ENCODE peak calls at places on chromosome 13, in seven cellular contexts. F is uterus, O is tibial nerve, U is brain microvascular endothelial cell, D is psoas muscle, Y is SJSA1, T is transverse colon. V is an unnamed sample.

GRCh38 chr13:51861728-51862300 is at the start of gene CCDC70:
- DNase-seq in U (peak), D (no peak), F (no peak), T (no peak), Y (peak), O (no peak), V (no peak)

GRCh38 chr13:39884166-39884565 is 228.7 kb downstream of the COG6 start:
- DNase-seq in D (no peak), T (no peak), Y (no peak), O (no peak), U (no peak), F (no peak), V (no peak)

GRCh38 chr13:90510319-90510718 is 837.2 kb upstream of the MIR17HG start:
- DNase-seq in T (no peak), U (no peak), F (no peak), Y (no peak), D (no peak), O (no peak), V (no peak)

GRCh38 chr13:20679879-20680278 is 23.6 kb upstream of the IL17D start:
- DNase-seq in F (no peak), T (no peak), U (no peak), D (no peak), O (no peak), Y (no peak), V (no peak)

GRCh38 chr13:93915269-93915809 is 564.1 kb downstream of the DCT start:
- DNase-seq in Y (no peak), O (no peak), U (peak), F (no peak), T (no peak), D (no peak), V (no peak)

GRCh38 chr13:38674208-38674607 is 12.7 kb upstream of the FREM2 start:
- DNase-seq in U (no peak), T (no peak), Y (no peak), D (no peak), O (no peak), F (no peak), V (no peak)

GRCh38 chr13:40672310-40673060 is 6.0 kb upstream of the FOXO1 start:
- DNase-seq in F (no peak), Y (peak), T (no peak), D (no peak), U (peak), O (no peak), V (no peak)

GRCh38 chr13:77916481-77916880 is 2.1 kb downstream of the EDNRB start:
- DNase-seq in Y (no peak), T (no peak), O (no peak), D (no peak), F (no peak), U (no peak), V (no peak)

GRCh38 chr13:28438598-28439334 is 56.2 kb downstream of the FLT1 start:
- DNase-seq in F (no peak), U (no peak), T (no peak), O (no peak), Y (no peak), D (no peak), V (no peak)

GRCh38 chr13:30810261-30810701 is 74.9 kb downstream of the ALOX5AP start:
- DNase-seq in F (no peak), O (no peak), Y (no peak), T (no peak), D (no peak), U (no peak), V (no peak)

DNA sequence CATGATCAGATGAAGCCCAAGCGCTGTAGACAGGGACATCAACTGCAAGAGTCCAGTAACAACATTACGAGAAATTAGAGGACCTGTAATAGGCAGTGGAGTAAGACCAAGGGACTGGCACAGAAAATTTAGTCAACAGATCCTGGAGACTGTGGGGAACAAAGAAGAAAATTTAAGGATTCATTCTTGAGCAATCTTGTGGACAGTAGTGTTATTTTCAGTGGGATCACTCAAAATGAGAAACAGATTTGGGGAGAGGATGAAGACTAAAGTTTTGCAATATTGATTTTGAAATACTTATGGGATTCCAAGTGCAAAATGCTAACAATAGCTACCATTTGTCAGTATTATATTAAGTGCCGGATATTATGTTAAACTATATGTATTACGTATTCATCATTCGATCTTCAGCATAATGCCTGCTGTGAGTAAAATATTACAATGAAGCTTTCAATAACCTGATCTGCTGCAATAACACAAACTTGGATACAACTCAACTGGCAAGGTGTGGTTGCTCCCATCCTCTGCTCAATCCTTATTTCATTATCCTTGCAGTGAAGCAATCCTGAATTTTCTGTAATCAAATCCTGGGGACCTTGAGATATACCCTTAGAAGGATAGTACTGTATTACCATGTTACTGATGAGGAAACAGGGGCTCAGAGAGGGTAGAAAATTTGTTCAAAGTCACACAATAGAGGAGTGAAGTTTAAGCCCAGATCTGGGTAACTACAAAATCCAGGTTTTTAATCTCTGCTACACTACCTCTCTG is 84.2 kb downstream of the SACS start:
- DNase-seq in U (no peak), F (no peak), T (no peak), O (no peak), D (no peak), Y (no peak), V (no peak)
- H3K27ac ChIP-seq in U (no peak), F (no peak), T (no peak), O (peak), D (no peak), Y (no peak), V (peak)

GRCh38 chr13:96053003-96053703 is at the start of gene UGGT2:
- DNase-seq in Y (peak), U (peak), T (peak), O (peak), F (peak), D (peak), V (peak)
- H3K4me3 ChIP-seq in Y (peak), U (peak), T (peak), O (peak), F (peak), D (peak), V (peak)

DNA sequence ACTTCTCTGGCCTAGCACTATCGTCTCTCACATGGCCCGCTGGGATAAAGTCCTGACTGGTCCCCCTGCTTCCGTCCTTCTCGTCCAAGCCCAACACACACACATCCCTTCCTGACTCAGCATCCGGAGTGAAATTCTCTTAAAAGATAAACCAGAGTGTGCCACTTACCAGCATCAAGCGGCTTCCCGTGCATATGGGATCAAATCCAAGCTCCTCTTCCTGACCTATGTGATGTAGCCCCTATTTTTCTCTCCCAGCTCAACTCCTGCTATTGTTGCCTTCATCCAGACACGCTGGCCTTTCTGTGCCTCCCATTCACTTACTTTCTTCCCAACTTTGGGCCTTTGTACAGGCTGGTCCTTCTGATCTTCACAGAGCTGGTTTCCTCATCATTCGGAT is 530.4 kb downstream of the DIAPH3 start:
- DNase-seq in D (no peak), Y (no peak), T (no peak), O (no peak), U (no peak), F (no peak), V (peak)
- H3K27ac ChIP-seq in D (no peak), Y (no peak), T (no peak), O (no peak), U (no peak), F (no peak), V (no peak)

DNA sequence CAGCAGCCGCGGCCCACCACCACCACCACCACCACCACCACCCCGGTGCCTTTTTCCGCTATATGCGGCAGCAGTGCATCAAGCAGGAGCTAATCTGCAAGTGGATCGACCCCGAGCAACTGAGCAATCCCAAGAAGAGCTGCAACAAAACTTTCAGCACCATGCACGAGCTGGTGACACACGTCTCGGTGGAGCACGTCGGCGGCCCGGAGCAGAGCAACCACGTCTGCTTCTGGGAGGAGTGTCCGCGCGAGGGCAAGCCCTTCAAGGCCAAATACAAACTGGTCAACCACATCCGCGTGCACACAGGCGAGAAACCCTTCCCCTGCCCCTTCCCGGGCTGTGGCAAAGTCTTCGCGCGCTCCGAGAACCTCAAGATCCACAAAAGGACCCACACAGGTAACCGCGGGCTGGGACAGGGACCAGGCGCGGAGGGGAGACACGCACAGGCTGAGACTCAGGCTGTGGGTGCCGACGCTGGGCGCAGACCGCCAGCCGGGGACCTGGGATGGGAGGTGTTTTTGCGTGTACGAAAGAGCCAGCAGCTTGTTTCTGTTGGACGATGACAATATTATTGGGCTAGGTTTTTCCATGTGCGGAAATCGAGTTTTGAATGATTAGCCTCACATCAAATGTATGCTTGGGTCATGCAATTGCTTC is 1.3 kb downstream of the ZIC2 start:
- DNase-seq in F (no peak), T (no peak), Y (no peak), U (no peak), D (no peak), O (no peak), V (no peak)
- H3K4me3 ChIP-seq in F (no peak), T (no peak), Y (no peak), U (peak), D (no peak), O (no peak), V (no peak)

GRCh38 chr13:73335938-73336337 is 277.1 kb downstream of the KLF5 start:
- DNase-seq in D (no peak), Y (no peak), U (no peak), O (no peak), F (no peak), T (no peak), V (no peak)
- H3K27ac ChIP-seq in D (no peak), Y (no peak), U (no peak), O (no peak), F (no peak), T (no peak), V (no peak)

GRCh38 chr13:24249586-24249985 is 59.8 kb upstream of the C1QTNF9 start:
- DNase-seq in U (no peak), T (no peak), O (no peak), D (no peak), F (no peak), Y (no peak), V (no peak)

GRCh38 chr13:24252136-24252535 is 57.2 kb upstream of the C1QTNF9 start:
- DNase-seq in U (no peak), T (no peak), O (no peak), F (no peak), Y (no peak), D (no peak), V (no peak)

GRCh38 chr13:24254151-24254810 is 55.1 kb upstream of the C1QTNF9 start:
- DNase-seq in O (no peak), Y (no peak), F (no peak), U (no peak), T (no peak), D (no peak), V (peak)

GRCh38 chr13:24251525-24251924 is 57.9 kb upstream of the C1QTNF9 start:
- DNase-seq in T (peak), O (no peak), U (no peak), F (no peak), Y (no peak), D (no peak), V (no peak)

DNA sequence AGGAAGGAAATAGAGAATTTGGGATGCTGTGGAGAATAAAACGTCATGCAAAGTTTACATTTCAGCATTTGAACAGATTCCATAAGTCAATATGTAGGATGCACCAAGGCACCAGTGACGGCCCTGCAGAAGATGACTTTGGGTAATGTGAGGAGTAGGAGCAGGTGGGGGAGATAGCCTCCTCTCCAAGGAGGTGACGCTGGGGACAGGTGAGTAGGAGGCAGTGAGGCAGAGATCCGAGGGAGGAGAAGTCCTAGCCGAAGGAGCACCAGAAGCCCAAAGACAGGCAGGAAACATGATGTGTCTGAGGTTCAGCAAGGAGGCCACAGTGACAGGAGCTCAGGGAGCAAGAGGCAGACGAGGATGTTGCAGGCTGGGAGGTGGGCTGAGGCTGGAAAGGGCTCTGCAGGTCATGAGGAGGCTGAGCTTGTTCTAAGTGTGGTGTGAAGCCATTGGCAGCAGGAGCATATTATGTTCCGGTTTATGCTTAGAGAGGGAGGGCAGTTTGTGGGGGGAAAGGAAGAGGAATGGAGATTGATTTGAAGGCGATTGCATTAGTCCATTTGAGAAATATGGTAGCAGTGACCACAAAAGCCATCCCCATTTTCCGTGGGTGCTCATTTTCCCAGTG is 55.7 kb upstream of the C1QTNF9 start:
- DNase-seq in F (no peak), Y (no peak), T (no peak), O (no peak), U (no peak), D (no peak), V (no peak)
- H3K4me3 ChIP-seq in F (no peak), Y (no peak), T (no peak), O (no peak), U (no peak), D (no peak), V (no peak)